ENCODE peak calls at places on chromosomes 16 and 17, in ten cellular contexts. W, P, Q, I, E, V, R, S, X and B are unnamed samples.

GRCh38 chr17:40092581-40092980 is 7.8 kb downstream of the NR1D1 start:
- DNase-seq in W (no peak), P (no peak), Q (no peak), I (no peak), E (no peak), V (no peak), R (peak), S (no peak), X (no peak), B (no peak)

GRCh38 chr16:57988929-57989328 is 11.5 kb downstream of the ZNF319 start:
- DNase-seq in W (no peak), P (no peak), Q (no peak), I (no peak), E (no peak), V (no peak), R (peak), S (no peak), X (no peak), B (no peak)

GRCh38 chr16:30658731-30659506 is 688 bp downstream of the FBRS start:
- DNase-seq in W (peak), P (peak), Q (peak), I (peak), E (no peak), V (peak), R (peak), S (peak), X (peak), B (peak)

GRCh38 chr16:89471225-89471624 is 19.1 kb downstream of the ANKRD11 start:
- DNase-seq in W (no peak), P (no peak), Q (no peak), I (no peak), E (no peak), V (no peak), R (no peak), S (peak), X (peak), B (no peak)

GRCh38 chr17:40541060-40541872 is 24.0 kb downstream of the CCR7 start:
- DNase-seq in W (no peak), P (no peak), Q (no peak), I (no peak), E (peak), V (peak), R (no peak), S (no peak), X (no peak), B (no peak)

GRCh38 chr17:63293310-63293709 is 152.8 kb downstream of the CYB561 start:
- DNase-seq in W (no peak), P (no peak), Q (no peak), I (no peak), E (no peak), V (no peak), R (no peak), S (peak), X (peak), B (no peak)

GRCh38 chr17:45413498-45413923 is 19.2 kb downstream of the ARHGAP27 start:
- DNase-seq in W (no peak), P (no peak), Q (no peak), I (no peak), E (no peak), V (peak), R (no peak), S (no peak), X (no peak), B (no peak)

GRCh38 chr17:6843241-6843890 is 11.8 kb upstream of the TEKT1 start:
- DNase-seq in W (no peak), P (no peak), Q (no peak), I (peak), E (no peak), V (no peak), R (no peak), S (peak), X (no peak), B (no peak)

GRCh38 chr16:20740901-20741491 is 622 bp downstream of the THUMPD1 start:
- DNase-seq in W (peak), P (peak), Q (no peak), I (peak), E (peak), V (peak), R (peak), S (peak), X (peak), B (peak)

GRCh38 chr17:57253307-57254065 is 2.8 kb upstream of the MSI2 start:
- DNase-seq in W (no peak), P (no peak), Q (no peak), I (no peak), E (no peak), V (no peak), R (no peak), S (no peak), X (no peak), B (no peak)

GRCh38 chr17:79031996-79032875 is 8.3 kb downstream of the C1QTNF1 start:
- DNase-seq in W (no peak), P (no peak), Q (no peak), I (no peak), E (no peak), V (no peak), R (no peak), S (no peak), X (no peak), B (no peak)

GRCh38 chr17:76444518-76445311 is 8.2 kb downstream of the UBE2O start:
- DNase-seq in W (no peak), P (no peak), Q (no peak), I (no peak), E (no peak), V (no peak), R (no peak), S (no peak), X (no peak), B (no peak)

GRCh38 chr17:74059471-74059870 is 144.0 kb upstream of the RPL38 start:
- DNase-seq in W (no peak), P (peak), Q (no peak), I (no peak), E (no peak), V (no peak), R (peak), S (no peak), X (no peak), B (no peak)

GRCh38 chr16:86625821-86626220 is 47.5 kb downstream of the FOXL1 start:
- DNase-seq in W (no peak), P (no peak), Q (no peak), I (no peak), E (no peak), V (no peak), R (no peak), S (no peak), X (no peak), B (no peak)

GRCh38 chr16:82653550-82654511 is 27.1 kb downstream of the CDH13 start:
- DNase-seq in W (no peak), P (no peak), Q (no peak), I (no peak), E (peak), V (no peak), R (no peak), S (peak), X (peak), B (no peak)

GRCh38 chr17:72411124-72411563 is 290.3 kb downstream of the SOX9 start:
- DNase-seq in W (no peak), P (no peak), Q (no peak), I (no peak), E (no peak), V (no peak), R (no peak), S (no peak), X (no peak), B (no peak)

GRCh38 chr17:27400991-27401390 is 55.3 kb upstream of the KSR1 start:
- DNase-seq in W (no peak), P (no peak), Q (no peak), I (no peak), E (no peak), V (no peak), R (no peak), S (no peak), X (no peak), B (no peak)

GRCh38 chr17:17568772-17569195 is 22.7 kb downstream of the PEMT start:
- DNase-seq in W (peak), P (peak), Q (no peak), I (peak), E (peak), V (peak), R (peak), S (peak), X (no peak), B (peak)

GRCh38 chr16:30666681-30667080 is 8.4 kb downstream of the FBRS start:
- DNase-seq in W (no peak), P (no peak), Q (no peak), I (no peak), E (no peak), V (no peak), R (no peak), S (no peak), X (no peak), B (no peak)

GRCh38 chr17:73013816-73014663 is 78.4 kb downstream of the SLC39A11 start:
- DNase-seq in W (no peak), P (no peak), Q (no peak), I (no peak), E (no peak), V (no peak), R (no peak), S (peak), X (no peak), B (no peak)

GRCh38 chr16:50520451-50521245 is 27.5 kb upstream of the NKD1 start:
- DNase-seq in W (no peak), P (peak), Q (no peak), I (no peak), E (no peak), V (no peak), R (peak), S (no peak), X (no peak), B (no peak)

GRCh38 chr16:88629835-88630234 is 8.5 kb upstream of the IL17C start:
- DNase-seq in W (no peak), P (no peak), Q (no peak), I (no peak), E (no peak), V (no peak), R (no peak), S (no peak), X (no peak), B (no peak)

GRCh38 chr17:35536664-35537160 is 766 bp downstream of the SLFN12L start:
- DNase-seq in W (no peak), P (no peak), Q (no peak), I (no peak), E (peak), V (no peak), R (no peak), S (no peak), X (no peak), B (no peak)